ENCODE peak calls at places on chromosome 5, in four cellular contexts. Y is breast epithelium, L is adrenal gland, M is prostate gland. A is an unnamed sample.

GRCh38 chr5:163489055-163489744 is 16.2 kb upstream of the MAT2B start:
- DNase-seq in Y (no peak), L (no peak), M (no peak), A (no peak)

GRCh38 chr5:154446183-154447073 is 631 bp downstream of the SAP30L start:
- DNase-seq in L (peak), M (peak), Y (peak), A (peak)

GRCh38 chr5:90959262-90959661 is 400.7 kb downstream of the ADGRV1 start:
- DNase-seq in Y (no peak), L (no peak), M (no peak), A (no peak)

GRCh38 chr5:131661931-131662330 is 26.9 kb upstream of the RAPGEF6 start:
- DNase-seq in Y (no peak), M (no peak), L (no peak), A (no peak)

GRCh38 chr5:33794550-33795300 is 97.1 kb downstream of the ADAMTS12 start:
- DNase-seq in Y (no peak), M (no peak), L (no peak), A (no peak)

GRCh38 chr5:56917534-56917933 is 8.1 kb downstream of the SETD9 start:
- DNase-seq in Y (no peak), M (no peak), L (no peak), A (no peak)

GRCh38 chr5:172696171-172696849 is 55.2 kb downstream of the NEURL1B start:
- DNase-seq in M (no peak), L (no peak), Y (no peak), A (no peak)

GRCh38 chr5:10311595-10312425 is 4.1 kb upstream of the CMBL start:
- DNase-seq in L (no peak), M (no peak), Y (no peak), A (peak)

GRCh38 chr5:167513383-167513782 is 778.1 kb upstream of the WWC1 start:
- DNase-seq in L (no peak), M (no peak), Y (no peak), A (no peak)

GRCh38 chr5:34490501-34491250 is 165.5 kb upstream of the RAI14 start:
- DNase-seq in M (no peak), Y (no peak), L (no peak), A (no peak)

GRCh38 chr5:17991775-17992174 is 357.5 kb downstream of the TAF11L14 start:
- DNase-seq in Y (no peak), M (no peak), L (no peak), A (no peak)

GRCh38 chr5:79031481-79031867 is 38.0 kb downstream of the DMGDH start:
- DNase-seq in L (no peak), M (no peak), Y (no peak), A (no peak)

GRCh38 chr5:134088291-134088690 is 26.2 kb upstream of the TCF7 start:
- DNase-seq in M (no peak), Y (no peak), L (no peak), A (no peak)
- H3K4me3 ChIP-seq in M (no peak), Y (no peak), L (no peak), A (no peak)

GRCh38 chr5:179061025-179061424 is 852 bp downstream of the ZNF354C start:
- DNase-seq in L (no peak), Y (no peak), M (no peak), A (no peak)

GRCh38 chr5:179055436-179055835 is 4.7 kb upstream of the ZNF354C start:
- DNase-seq in M (no peak), Y (no peak), L (no peak), A (no peak)

GRCh38 chr5:179054876-179055275 is 5.3 kb upstream of the ZNF354C start:
- DNase-seq in Y (no peak), M (no peak), L (no peak), A (no peak)

GRCh38 chr5:179065703-179066102 is 5.5 kb downstream of the ZNF354C start:
- DNase-seq in M (no peak), Y (no peak), L (no peak), A (no peak)

DNA sequence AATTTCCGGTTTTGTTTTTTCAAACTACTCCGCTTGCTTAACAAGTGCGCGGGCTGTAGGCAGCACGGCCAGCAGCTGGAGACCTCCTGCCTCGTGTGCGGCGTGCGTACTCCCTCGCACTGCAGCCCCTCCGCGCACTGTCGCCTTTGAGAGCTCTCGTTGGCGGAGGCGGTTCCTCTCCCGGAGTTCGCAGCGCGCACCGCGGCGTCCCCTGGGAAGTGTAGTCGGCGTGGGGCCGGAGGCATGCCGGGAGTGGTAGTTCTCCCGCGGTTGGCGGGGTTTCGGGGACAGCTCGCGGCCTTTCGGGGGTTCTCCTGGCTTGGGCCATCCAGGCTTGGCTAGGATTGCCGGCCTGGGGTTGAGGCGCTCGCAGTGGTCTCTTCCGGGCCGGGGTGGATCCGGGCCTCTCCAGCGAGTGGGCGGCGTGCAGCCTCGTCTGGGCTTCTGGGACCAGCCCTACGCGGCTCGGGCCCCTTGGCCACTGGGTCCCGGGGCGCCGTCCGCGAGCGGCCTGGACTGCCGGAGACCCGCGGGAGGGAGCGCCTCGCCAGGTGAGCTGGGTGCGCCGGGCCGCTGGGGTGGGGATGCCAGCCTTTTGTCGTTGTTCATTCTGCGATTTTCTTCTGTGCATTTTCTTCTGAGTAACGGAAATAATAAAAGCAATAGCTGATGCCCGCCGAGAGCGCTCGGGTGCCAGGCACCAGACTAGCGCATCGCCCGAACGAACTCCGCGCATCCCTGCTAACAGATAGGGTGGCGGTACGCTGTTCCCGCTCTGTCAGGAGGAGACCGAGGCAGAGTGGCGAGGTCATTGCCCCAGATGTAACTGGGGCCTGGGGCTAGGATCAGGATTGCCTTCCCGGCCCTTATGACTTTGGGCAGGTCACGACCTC is at the start of gene ZNF354C:
- DNase-seq in Y (peak), M (peak), L (peak), A (peak)
- TF ChIP-seq POLR2A in Y (no peak), M (no peak), L (no peak), A (no peak)

GRCh38 chr5:137605377-137605776 is 106.3 kb upstream of the SPOCK1 start:
- DNase-seq in M (no peak), Y (no peak), L (no peak), A (no peak)
- TF ChIP-seq CTCF in M (no peak), Y (no peak), L (no peak), A (no peak)

GRCh38 chr5:16808936-16809815 is 126.9 kb downstream of the MYO10 start:
- DNase-seq in M (no peak), L (no peak), Y (no peak), A (no peak)
- H3K4me3 ChIP-seq in M (no peak), L (no peak), Y (no peak), A (no peak)

GRCh38 chr5:77851229-77852067 is 75.3 kb upstream of the TBCA start:
- DNase-seq in L (peak), Y (no peak), M (no peak), A (peak)
- TF ChIP-seq POLR2A in L (no peak), Y (no peak), M (no peak), A (no peak)

GRCh38 chr5:151076616-151077015 is 4.2 kb downstream of the TNIP1 start:
- DNase-seq in M (no peak), Y (no peak), L (no peak), A (no peak)
- TF ChIP-seq CTCF in M (no peak), Y (no peak), L (no peak), A (no peak)

GRCh38 chr5:179275381-179275878 is 69.8 kb downstream of the ADAMTS2 start:
- DNase-seq in M (no peak), L (no peak), Y (no peak), A (no peak)
- H3K4me3 ChIP-seq in M (no peak), L (no peak), Y (no peak), A (no peak)

GRCh38 chr5:107673368-107674136 is 2.8 kb upstream of the EFNA5 start:
- DNase-seq in M (peak), L (peak), Y (peak), A (peak)
- TF ChIP-seq POLR2A in M (no peak), L (no peak), Y (no peak), A (no peak)

A was measured in testis.